ENCODE peak calls at places on chromosomes 1 and 21, in nine cellular contexts. W, F, O, P, V, U, D, C and I are unnamed samples.

GRCh38 chr1:182193908-182194550 is 132.5 kb upstream of the ZNF648 start:
- DNase-seq in W (peak; percentile 81), F (no peak), O (no peak), P (no peak), V (peak; percentile 11), U (no peak), D (no peak), C (no peak), I (no peak)

GRCh38 chr21:34037446-34037845 is 35.9 kb upstream of the MRPS6 start:
- DNase-seq in W (no peak), F (no peak), O (no peak), P (peak; percentile 63), V (peak; percentile 70), U (no peak), D (no peak), C (peak; percentile 72), I (no peak)

GRCh38 chr1:19450811-19451564 is 34.4 kb downstream of the CAPZB start:
- DNase-seq in W (peak; percentile 63), F (no peak), O (no peak), P (peak; percentile 92), V (peak; percentile 96), U (no peak), D (no peak), C (peak; percentile 92), I (no peak)

GRCh38 chr1:93591833-93592635 is 89.6 kb downstream of the BCAR3 start:
- DNase-seq in W (no peak), F (no peak), O (peak; percentile 86), P (no peak), V (no peak), U (peak; percentile 74), D (no peak), C (no peak), I (peak; percentile 70)

GRCh38 chr1:63274979-63275378 is 47.4 kb upstream of the FOXD3 start:
- DNase-seq in W (no peak), F (no peak), O (no peak), P (no peak), V (no peak), U (no peak), D (no peak), C (no peak), I (no peak)

GRCh38 chr1:225426395-225427248 is 1.2 kb downstream of the LBR start:
- DNase-seq in W (no peak), F (no peak), O (no peak), P (peak; percentile 44), V (peak; percentile 33), U (peak; percentile 74), D (no peak), C (no peak), I (peak; percentile 30)

GRCh38 chr1:219659682-219660081 is 46.8 kb upstream of the ZC3H11B start:
- DNase-seq in W (no peak), F (no peak), O (no peak), P (peak; percentile 43), V (peak; percentile 96), U (no peak), D (no peak), C (peak; percentile 95), I (peak; percentile 8)

GRCh38 chr1:1170215-1170890 is 3.3 kb upstream of the TTLL10 start:
- DNase-seq in W (no peak), F (no peak), O (no peak), P (no peak), V (no peak), U (no peak), D (no peak), C (no peak), I (peak; percentile 37)

GRCh38 chr1:94209425-94209824 is 28.0 kb downstream of the ARHGAP29 start:
- DNase-seq in W (no peak), F (no peak), O (no peak), P (peak; percentile 91), V (no peak), U (no peak), D (no peak), C (peak; percentile 42), I (no peak)

GRCh38 chr1:61428146-61428545 is 296.8 kb downstream of the TM2D1 start:
- DNase-seq in W (no peak), F (no peak), O (no peak), P (peak; percentile 36), V (no peak), U (no peak), D (no peak), C (no peak), I (no peak)

GRCh38 chr21:25370311-25370744 is 237.0 kb downstream of the MRPL39 start:
- DNase-seq in W (no peak), F (no peak), O (no peak), P (peak; percentile 97), V (peak; percentile 97), U (no peak), D (no peak), C (peak; percentile 98), I (no peak)

GRCh38 chr1:31703431-31704260 is at the start of gene COL16A1:
- DNase-seq in W (peak; percentile 85), F (peak; percentile 84), O (no peak), P (peak; percentile 22), V (peak; percentile 82), U (peak; percentile 77), D (peak; percentile 59), C (no peak), I (peak; percentile 43)

GRCh38 chr1:31706384-31707058 is 2.7 kb upstream of the COL16A1 start:
- DNase-seq in W (no peak), F (no peak), O (no peak), P (no peak), V (no peak), U (no peak), D (no peak), C (no peak), I (no peak)

GRCh38 chr1:31704261-31705079 is 653 bp upstream of the COL16A1 start:
- DNase-seq in W (peak; percentile 75), F (no peak), O (peak; percentile 36), P (peak; percentile 66), V (peak; percentile 85), U (no peak), D (no peak), C (peak; percentile 32), I (no peak)

GRCh38 chr1:31702836-31703404 is 897 bp downstream of the COL16A1 start:
- DNase-seq in W (no peak), F (no peak), O (no peak), P (no peak), V (no peak), U (no peak), D (no peak), C (no peak), I (no peak)

DNA sequence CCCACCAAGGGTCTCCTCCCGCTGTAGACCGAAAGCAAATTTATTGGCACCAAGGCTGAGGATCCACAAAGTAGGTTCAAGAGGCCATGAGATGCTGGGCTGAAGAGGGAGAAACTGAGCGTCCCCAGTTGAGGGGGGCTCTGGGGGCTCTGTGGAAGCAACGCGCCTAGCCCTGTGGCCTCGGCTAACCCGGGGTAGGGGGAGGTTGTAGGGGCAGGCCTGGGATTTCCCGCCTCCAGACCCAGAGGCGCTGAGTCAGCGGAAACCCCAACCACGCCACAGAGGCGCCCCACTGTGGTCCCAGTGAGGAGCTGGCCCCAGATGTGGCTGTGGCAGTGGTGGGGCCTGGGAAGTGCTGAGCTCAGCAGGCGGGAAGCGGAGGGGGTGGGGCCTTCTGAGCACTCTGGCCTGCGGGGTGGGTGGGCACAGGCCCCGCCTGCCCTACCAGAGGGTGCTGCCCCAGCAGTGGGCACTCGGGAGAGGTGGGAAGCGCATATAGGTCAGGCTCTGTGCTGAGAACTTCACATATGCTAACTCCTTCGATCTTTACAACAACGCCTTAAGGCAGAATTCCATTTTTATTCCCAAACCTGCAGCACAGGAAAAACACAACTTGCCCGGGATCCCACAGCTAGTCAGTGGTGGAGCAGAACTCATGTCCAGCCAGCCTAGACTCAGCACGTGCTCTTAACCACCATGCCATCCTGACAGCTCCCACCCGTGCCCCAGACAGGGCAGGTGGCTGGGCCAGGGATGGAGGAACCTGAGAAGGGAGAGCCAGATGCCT is 1.5 kb upstream of the COL16A1 start:
- DNase-seq in W (peak; percentile 56), F (peak; percentile 43), O (peak; percentile 47), P (peak; percentile 64), V (peak; percentile 79), U (no peak), D (no peak), C (peak; percentile 43), I (peak; percentile 80)
- TF ChIP-seq CTCF in W (peak; percentile 57), F (peak; percentile 9), O (no peak), P (peak; percentile 40), V (peak; percentile 21), U (peak; percentile 16), D (no peak), C (peak; percentile 63), I (peak; percentile 41)

DNA sequence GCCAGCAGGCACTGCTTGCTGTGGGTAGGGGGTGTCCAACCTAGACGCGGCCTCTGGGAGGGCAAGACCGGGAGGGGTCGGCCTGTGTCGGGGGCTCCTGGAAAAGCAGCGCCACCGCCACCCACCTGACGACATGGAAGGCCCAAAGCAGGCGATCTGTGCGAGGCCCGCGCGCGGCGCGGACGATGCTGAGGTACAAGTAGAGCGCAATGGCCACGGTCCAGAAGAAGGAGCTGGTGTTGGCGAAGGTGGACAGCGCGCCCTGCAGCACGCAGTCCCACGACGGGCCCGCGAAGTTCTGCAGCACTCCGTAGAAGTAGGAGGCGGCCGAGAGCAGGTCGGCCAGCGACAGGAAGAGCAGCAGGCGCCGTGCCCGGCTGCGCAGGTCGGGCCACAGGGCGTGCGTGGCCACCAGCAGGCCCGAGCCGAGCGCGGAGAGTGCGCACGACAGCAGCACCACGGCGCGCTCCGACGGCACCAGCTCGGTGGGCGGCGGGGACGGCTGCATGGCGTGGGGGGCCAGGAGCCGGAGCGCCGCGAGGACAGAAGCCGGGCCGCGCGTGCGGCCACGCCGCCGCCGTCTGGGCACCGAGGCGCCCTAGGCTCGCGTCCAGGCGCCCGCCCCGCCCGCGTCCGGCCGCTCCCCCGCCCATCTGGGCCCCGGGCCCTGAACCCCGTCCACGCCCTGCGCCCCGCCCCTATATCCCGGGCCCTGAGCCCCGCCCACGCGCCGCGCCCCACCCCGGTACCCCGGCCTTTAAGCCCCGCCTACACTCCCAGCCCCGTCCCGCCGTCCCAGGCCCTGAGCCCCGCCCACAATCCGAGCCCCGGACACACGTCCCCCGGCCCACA is at the start of gene GPR157:
- DNase-seq in W (peak; percentile 80), F (peak; percentile 92), O (peak; percentile 91), P (peak; percentile 82), V (peak; percentile 64), U (peak; percentile 97), D (peak; percentile 91), C (peak; percentile 35), I (peak; percentile 100)
- TF ChIP-seq CTCF in W (no peak), F (no peak), O (no peak), P (no peak), V (peak; percentile 10), U (no peak), D (no peak), C (no peak), I (no peak)

DNA sequence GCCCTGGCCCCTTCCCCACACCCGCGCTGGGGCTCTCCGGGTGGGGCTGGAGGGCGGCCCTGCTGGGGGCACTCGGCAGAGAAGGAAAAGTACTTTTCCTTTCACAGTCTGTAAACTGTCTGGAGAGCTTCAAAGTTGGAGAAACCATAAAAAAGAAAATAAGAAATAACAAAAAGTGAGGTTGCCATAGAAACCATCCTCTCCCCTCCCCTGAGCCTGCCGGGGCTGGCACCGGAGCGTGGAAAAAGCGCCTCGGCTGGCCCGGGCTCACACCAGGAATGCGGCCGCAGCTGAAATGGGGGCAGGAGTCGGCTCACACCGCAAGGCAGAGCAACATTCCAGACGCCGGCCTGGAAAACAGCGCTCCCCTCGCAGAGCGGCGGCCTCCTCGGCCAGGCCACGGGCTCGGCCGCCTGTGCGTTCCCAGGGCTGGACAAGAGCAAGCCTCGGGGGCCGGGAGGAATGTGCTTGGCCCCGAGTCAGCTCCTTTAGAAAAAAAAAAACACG is 69.2 kb downstream of the MORN1 start:
- DNase-seq in W (peak; percentile 82), F (peak; percentile 83), O (no peak), P (peak; percentile 78), V (peak; percentile 95), U (peak; percentile 80), D (peak; percentile 88), C (peak; percentile 90), I (no peak)
- TF ChIP-seq CTCF in W (no peak), F (no peak), O (no peak), P (peak; percentile 12), V (peak; percentile 13), U (peak; percentile 8), D (no peak), C (peak; percentile 22), I (no peak)

GRCh38 chr21:44846201-44846484 is 27.3 kb downstream of the PTTG1IP start:
- DNase-seq in W (no peak), F (no peak), O (no peak), P (no peak), V (peak; percentile 24), U (no peak), D (no peak), C (no peak), I (no peak)
- TF ChIP-seq CTCF in W (no peak), F (no peak), O (no peak), P (no peak), V (no peak), U (no peak), D (no peak), C (no peak), I (no peak)